ENCODE peak calls at places on chromosomes 2 and 18, in four cellular contexts. Z is progenitor cell of endocrine pancreas, P is Calu3, I is lower lobe of right lung. Q is an unnamed sample.

GRCh38 chr2:20224191-20224715 is 677 bp downstream of the SDC1 start:
- DNase-seq in Z (no peak), P (peak), I (no peak), Q (no peak)

GRCh38 chr2:20208487-20208882 is 16.4 kb downstream of the SDC1 start:
- DNase-seq in Z (no peak), P (no peak), I (no peak), Q (no peak)

GRCh38 chr18:79487198-79488165 is 91.8 kb downstream of the NFATC1 start:
- DNase-seq in Z (no peak), P (no peak), I (peak), Q (peak)

GRCh38 chr2:130963058-130963848 is 126.5 kb downstream of the ARHGEF4 start:
- DNase-seq in Z (no peak), P (no peak), I (no peak), Q (no peak)

GRCh38 chr2:58237741-58238140 is 3.4 kb downstream of the FANCL start:
- DNase-seq in Z (no peak), P (no peak), I (no peak), Q (no peak)

GRCh38 chr2:120960994-120961393 is 225.3 kb downstream of the GLI2 start:
- DNase-seq in Z (no peak), P (no peak), I (no peak), Q (no peak)

GRCh38 chr18:61889541-61889940 is 3.3 kb downstream of the RNF152 start:
- DNase-seq in Z (no peak), P (no peak), I (no peak), Q (no peak)

GRCh38 chr2:70785137-70785911 is 5.1 kb downstream of the FIGLA start:
- DNase-seq in Z (no peak), P (peak), I (no peak), Q (no peak)

GRCh38 chr2:70526126-70526525 is 27.5 kb downstream of the TGFA start:
- DNase-seq in Z (no peak), P (no peak), I (no peak), Q (no peak)

GRCh38 chr18:41731887-41732286 is 223.1 kb upstream of the PIK3C3 start:
- DNase-seq in Z (no peak), P (no peak), I (no peak), Q (no peak)

GRCh38 chr18:7743256-7743655 is 176.1 kb downstream of the PTPRM start:
- DNase-seq in Z (no peak), P (no peak), I (no peak), Q (no peak)

GRCh38 chr2:73089270-73090030 is 17.9 kb upstream of the SFXN5 start:
- DNase-seq in Z (no peak), P (peak), I (peak), Q (no peak)

GRCh38 chr2:202703091-202703490 is 68.3 kb downstream of the FAM117B start:
- DNase-seq in Z (no peak), P (no peak), I (no peak), Q (no peak)

GRCh38 chr18:50817898-50818250 is 1.9 kb downstream of the MRO start:
- DNase-seq in Z (no peak), P (no peak), I (no peak), Q (no peak)

GRCh38 chr2:179239194-179239593 is 25.4 kb downstream of the SESTD1 start:
- DNase-seq in Z (no peak), P (no peak), I (no peak), Q (no peak)

GRCh38 chr18:37253424-37254255 is 312.0 kb downstream of the CELF4 start:
- DNase-seq in Z (peak), P (peak), I (peak), Q (no peak)

GRCh38 chr2:239305771-239306170 is 95.0 kb downstream of the HDAC4 start:
- DNase-seq in Z (no peak), P (no peak), I (no peak), Q (peak)

GRCh38 chr2:239307921-239308620 is 92.7 kb downstream of the HDAC4 start:
- DNase-seq in Z (no peak), P (no peak), I (no peak), Q (peak)

GRCh38 chr2:239307221-239307569 is 93.6 kb downstream of the HDAC4 start:
- DNase-seq in Z (no peak), P (no peak), I (no peak), Q (no peak)

GRCh38 chr2:239305222-239305575 is 95.6 kb downstream of the HDAC4 start:
- DNase-seq in Z (no peak), P (no peak), I (no peak), Q (peak)

GRCh38 chr2:239306274-239307220 is 94.3 kb downstream of the HDAC4 start:
- DNase-seq in Z (no peak), P (no peak), I (no peak), Q (peak)
- TF ChIP-seq CTCF in Z (no peak), P (no peak), I (no peak), Q (no peak)

GRCh38 chr2:111134082-111134481 is 13.4 kb downstream of the BCL2L11 start:
- DNase-seq in Z (no peak), P (no peak), I (no peak), Q (no peak)
- TF ChIP-seq CTCF in Z (peak), P (no peak), I (no peak), Q (peak)

GRCh38 chr2:207133862-207134519 is 31.8 kb downstream of the KLF7 start:
- DNase-seq in Z (no peak), P (no peak), I (peak), Q (no peak)

GRCh38 chr2:207129821-207130220 is 35.9 kb downstream of the KLF7 start:
- DNase-seq in Z (no peak), P (no peak), I (no peak), Q (no peak)

GRCh38 chr2:207130958-207131521 is 34.7 kb downstream of the KLF7 start:
- DNase-seq in Z (no peak), P (no peak), I (no peak), Q (no peak)

GRCh38 chr2:207133493-207133861 is 32.3 kb downstream of the KLF7 start:
- DNase-seq in Z (no peak), P (no peak), I (no peak), Q (no peak)

GRCh38 chr2:207131634-207132418 is 33.9 kb downstream of the KLF7 start:
- DNase-seq in Z (no peak), P (no peak), I (no peak), Q (no peak)
- TF ChIP-seq CTCF in Z (no peak), P (no peak), I (no peak), Q (no peak)

GRCh38 chr18:1261054-1261453 is 356.4 kb downstream of the ADCYAP1 start:
- DNase-seq in Z (no peak), P (no peak), I (no peak), Q (no peak)
- TF ChIP-seq CTCF in Z (no peak), P (no peak), I (no peak), Q (no peak)

GRCh38 chr2:17375262-17375661 is 143.0 kb downstream of the RAD51AP2 start:
- DNase-seq in Z (no peak), P (no peak), I (no peak), Q (no peak)
- TF ChIP-seq CTCF in Z (no peak), P (no peak), I (no peak), Q (no peak)

GRCh38 chr2:107663632-107664031 is 163.1 kb upstream of the RGPD4 start:
- DNase-seq in Z (no peak), P (no peak), I (no peak), Q (no peak)

DNA sequence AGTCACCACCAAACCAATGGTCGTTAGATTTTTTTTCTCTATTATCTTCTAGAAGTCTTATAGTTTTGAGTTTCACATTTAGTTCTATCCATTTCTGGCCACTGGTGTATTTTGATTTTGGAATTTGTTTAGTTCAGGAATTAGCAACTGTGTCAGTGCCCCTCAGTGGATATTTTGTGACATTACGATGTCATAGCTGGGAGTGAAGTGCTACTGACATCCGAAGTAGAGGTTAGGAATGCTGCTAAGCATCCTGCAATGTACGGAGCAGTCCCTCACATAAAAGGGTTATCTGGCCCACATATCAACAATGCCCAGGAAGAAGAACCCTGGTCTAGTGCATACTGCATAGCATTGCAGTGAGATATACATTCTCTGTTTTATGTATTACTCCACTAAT is 157.4 kb upstream of the RGPD4 start:
- DNase-seq in Z (no peak), P (no peak), I (no peak), Q (no peak)
- TF ChIP-seq CTCF in Z (peak), P (no peak), I (peak), Q (peak)

GRCh38 chr2:4353668-4354067 is 650.3 kb downstream of the DCDC2C start:
- DNase-seq in Z (no peak), P (no peak), I (no peak), Q (no peak)

GRCh38 chr2:4354164-4354563 is 650.8 kb downstream of the DCDC2C start:
- DNase-seq in Z (no peak), P (no peak), I (no peak), Q (no peak)

GRCh38 chr2:4358855-4359254 is 655.5 kb downstream of the DCDC2C start:
- DNase-seq in Z (no peak), P (no peak), I (no peak), Q (no peak)

DNA sequence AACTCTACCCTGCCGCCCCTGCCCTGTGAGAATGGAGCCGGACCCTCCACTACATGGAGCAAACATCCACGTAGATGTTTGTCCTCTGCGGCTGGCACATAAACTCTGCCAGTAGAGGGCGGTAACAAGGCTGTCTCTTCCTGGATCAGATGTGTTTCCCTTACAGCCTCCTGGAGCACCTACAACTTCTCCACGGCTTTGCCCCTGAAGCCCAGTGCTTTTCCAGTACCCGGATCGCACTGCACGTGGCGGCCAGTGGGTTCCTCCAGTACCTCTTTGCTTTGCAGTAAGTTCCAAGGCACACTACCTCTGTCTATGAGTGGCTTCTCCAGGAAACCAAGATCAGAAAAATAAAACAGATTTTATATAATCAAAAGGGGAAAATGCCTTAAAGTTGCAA is 651.3 kb downstream of the DCDC2C start:
- DNase-seq in Z (no peak), P (no peak), I (no peak), Q (no peak)
- TF ChIP-seq CTCF in Z (peak), P (no peak), I (peak), Q (peak)

DNA sequence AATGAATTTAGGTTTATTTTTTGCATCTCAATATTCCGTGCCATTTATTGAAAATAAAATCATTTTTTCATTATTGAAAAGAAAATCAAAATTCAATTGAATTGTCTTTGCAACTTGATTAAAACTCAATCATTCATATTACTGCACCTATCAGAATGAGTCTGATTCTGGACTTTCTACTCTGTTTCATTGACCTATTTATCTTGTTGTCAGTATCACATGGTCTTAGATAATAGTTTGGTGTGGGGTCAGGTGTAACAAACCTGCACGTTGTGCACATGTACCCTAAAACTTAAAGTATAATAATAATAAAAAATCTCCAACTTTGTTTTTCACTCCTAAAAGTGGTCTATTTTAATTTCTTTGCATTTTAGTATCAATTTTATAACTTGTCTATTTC is 422.9 kb downstream of the RAD51AP2 start:
- DNase-seq in Z (no peak), P (no peak), I (no peak), Q (no peak)
- TF ChIP-seq CTCF in Z (no peak), P (no peak), I (no peak), Q (no peak)

Q was measured in chondrocyte.